ENCODE peak calls at places on chromosomes 5 and 9, in eight cellular contexts. A is A549, K is HCT116, H is lower leg skin, G is heart left ventricle, P is spleen, T is gastrocnemius medialis, O is body of pancreas. V is an unnamed sample.
A peak's percentile ranks its signal among the peaks of the same experiment; 100 is the strongest.

GRCh38 chr9:79656127-79656526 is 84.4 kb downstream of the TLE4 start:
- DNase-seq in A (no peak), K (no peak), H (no peak), G (no peak), P (no peak), T (no peak), O (no peak), V (no peak)

GRCh38 chr5:15914603-15915002 is 265.0 kb downstream of the MARCHF11 start:
- DNase-seq in A (no peak), K (no peak), H (no peak), G (no peak), P (no peak), T (no peak), O (no peak), V (no peak)

GRCh38 chr9:3936520-3937235 is 363.2 kb downstream of the GLIS3 start:
- DNase-seq in A (no peak), K (no peak), H (no peak), G (peak; percentile 82), P (peak; percentile 81), T (no peak), O (peak; percentile 60), V (no peak)

GRCh38 chr5:139178948-139179347 is 19.2 kb downstream of the SIL1 start:
- DNase-seq in A (no peak), K (no peak), H (no peak), G (peak; percentile 33), P (no peak), T (no peak), O (peak; percentile 72), V (no peak)

GRCh38 chr5:42595597-42595996 is 161.0 kb upstream of the CCDC152 start:
- DNase-seq in A (no peak), K (no peak), H (no peak), G (no peak), P (no peak), T (peak; percentile 45), O (no peak), V (no peak)

GRCh38 chr9:99607852-99608448 is 213.7 kb upstream of the NR4A3 start:
- DNase-seq in A (no peak), K (no peak), H (no peak), G (no peak), P (no peak), T (no peak), O (no peak), V (no peak)

GRCh38 chr5:80916661-80917060 is 43.5 kb upstream of the RASGRF2 start:
- DNase-seq in A (no peak), K (no peak), H (no peak), G (no peak), P (no peak), T (no peak), O (no peak), V (no peak)

GRCh38 chr5:123305751-123306150 is 117.5 kb downstream of the CEP120 start:
- DNase-seq in A (no peak), K (no peak), H (no peak), G (no peak), P (no peak), T (no peak), O (no peak), V (no peak)

GRCh38 chr5:15943487-15943886 is 236.1 kb downstream of the MARCHF11 start:
- DNase-seq in A (no peak), K (no peak), H (no peak), G (no peak), P (no peak), T (no peak), O (no peak), V (no peak)

GRCh38 chr9:4855861-4856260 is 63.1 kb downstream of the RCL1 start:
- DNase-seq in A (no peak), K (no peak), H (no peak), G (no peak), P (no peak), T (no peak), O (no peak), V (no peak)

GRCh38 chr5:108884736-108885135 is 137.0 kb downstream of the FER start:
- DNase-seq in A (no peak), K (no peak), H (no peak), G (no peak), P (no peak), T (no peak), O (no peak), V (no peak)

GRCh38 chr5:52007230-52007858 is 624.1 kb downstream of the ISL1 start:
- DNase-seq in A (peak; percentile 1), K (peak; percentile 16), H (no peak), G (no peak), P (no peak), T (no peak), O (no peak), V (no peak)

GRCh38 chr5:178515019-178515418 is 75.2 kb downstream of the COL23A1 start:
- DNase-seq in A (no peak), K (no peak), H (no peak), G (no peak), P (no peak), T (no peak), O (no peak), V (no peak)

DNA sequence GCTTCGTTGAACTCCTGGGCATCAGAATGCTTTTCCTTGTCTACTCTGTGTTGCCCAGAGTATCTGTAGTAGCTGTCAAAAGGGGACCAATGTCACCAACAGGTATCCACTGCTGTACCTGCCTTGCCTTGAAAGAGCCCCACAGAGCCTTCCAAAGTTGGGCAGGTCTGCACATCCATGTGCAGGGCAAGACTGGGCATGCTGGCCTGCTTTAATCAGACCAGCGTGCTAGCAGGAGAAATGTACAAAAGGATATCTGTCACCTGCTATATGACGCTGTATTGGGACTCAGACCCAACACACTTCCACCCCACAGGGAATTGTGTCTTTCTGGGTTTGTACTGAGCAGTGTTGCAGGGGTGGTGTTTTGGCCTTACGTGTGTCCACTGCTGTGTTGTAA is 11.9 kb downstream of the DELE1 start:
- DNase-seq in A (no peak), K (no peak), H (no peak), G (no peak), P (no peak), T (no peak), O (no peak), V (no peak)
- TF ChIP-seq POLR2A in A (no peak), K (no peak), H (no peak), G (no peak), P (no peak), T (no peak), O (no peak), V (no peak)

DNA sequence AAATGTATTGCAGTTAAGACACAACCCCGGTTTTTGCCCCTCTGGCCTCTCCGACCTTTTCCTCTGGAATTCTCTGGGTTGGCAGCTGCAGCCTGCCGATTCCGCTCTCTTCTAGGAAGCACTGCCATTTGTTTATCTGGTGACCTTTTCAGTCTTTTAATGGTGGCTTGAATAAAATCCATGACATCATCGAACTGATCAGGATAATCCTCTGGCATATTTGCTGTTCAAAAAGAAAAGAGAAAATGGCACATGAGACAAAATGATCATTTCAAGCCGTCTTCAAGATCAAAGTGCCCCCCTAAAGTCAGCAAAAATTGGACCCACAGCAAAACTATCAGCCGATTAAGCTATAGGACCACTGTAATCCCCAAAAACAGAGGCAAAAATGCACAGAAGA is 23.9 kb downstream of the GDNF start:
- DNase-seq in A (no peak), K (no peak), H (no peak), G (no peak), P (no peak), T (no peak), O (no peak), V (no peak)
- H3K4me3 ChIP-seq in A (no peak overlapping the region), K (no peak overlapping the region), H (no peak overlapping the region), G (no peak overlapping the region), P (no peak overlapping the region), T (no peak overlapping the region), O (no peak overlapping the region), V (no peak overlapping the region)

DNA sequence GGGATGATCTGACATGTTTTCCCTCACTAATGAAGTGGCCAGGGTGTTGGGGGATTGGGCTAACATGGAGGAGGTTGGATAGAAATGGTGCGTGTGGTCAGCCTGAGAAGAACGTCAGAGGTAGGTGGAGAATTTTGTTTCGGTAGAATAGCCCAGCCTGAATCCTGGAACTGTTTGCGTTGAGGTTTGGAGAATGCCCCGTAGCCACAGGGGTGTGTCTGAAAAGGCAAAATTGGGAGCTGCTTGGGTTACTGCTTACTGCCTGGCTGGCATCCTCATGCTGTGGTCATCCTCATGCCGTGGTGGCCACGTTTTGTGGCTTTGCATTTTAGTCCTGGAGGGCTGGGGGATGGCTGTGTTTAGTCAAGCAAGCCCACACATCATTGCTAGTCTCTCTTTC is 236.9 kb downstream of the GOLPH3 start:
- DNase-seq in A (no peak), K (no peak), H (no peak), G (no peak), P (no peak), T (no peak), O (no peak), V (no peak)
- TF ChIP-seq POLR2A in A (no peak), K (no peak), H (no peak), G (no peak), P (no peak), T (no peak), O (no peak), V (no peak)

GRCh38 chr9:133738806-133739150 is 626 bp upstream of the SARDH start:
- DNase-seq in A (no peak), K (no peak), H (no peak), G (no peak), P (no peak), T (no peak), O (no peak), V (no peak)

GRCh38 chr9:133735894-133736293 is 2.3 kb downstream of the SARDH start:
- DNase-seq in A (no peak), K (no peak), H (peak; percentile 21), G (no peak), P (no peak), T (no peak), O (peak; percentile 9), V (no peak)

GRCh38 chr9:133737071-133737773 is 930 bp downstream of the SARDH start:
- DNase-seq in A (no peak), K (no peak), H (peak; percentile 80), G (no peak), P (no peak), T (no peak), O (peak; percentile 73), V (no peak)

GRCh38 chr9:133738039-133738805 is at the start of gene SARDH:
- DNase-seq in A (peak; percentile 55), K (no peak), H (peak; percentile 87), G (peak; percentile 53), P (peak; percentile 87), T (no peak), O (peak; percentile 82), V (peak; percentile 86)

GRCh38 chr9:133737774-133738038 is 446 bp downstream of the SARDH start:
- DNase-seq in A (no peak), K (no peak), H (no peak), G (no peak), P (no peak), T (no peak), O (no peak), V (no peak)
- H3K4me3 ChIP-seq in A (no peak overlapping the region), K (peak overlapping the region; percentile 55), H (no peak overlapping the region), G (no peak overlapping the region), P (peak overlapping the region; percentile 38), T (peak overlapping the region; percentile 34), O (peak overlapping the region; percentile 0), V (peak overlapping the region; percentile 77)